ENCODE peak calls at places on chromosomes 4 and X, in four cellular contexts. B is uterus, W is heart right ventricle, E is AG04449. Z is an unnamed sample.
A peak's percentile ranks its signal among the peaks of the same experiment; 100 is the strongest.

GRCh38 chr4:53199356-53199755 is 166.5 kb downstream of the SCFD2 start:
- DNase-seq in E (no peak), B (no peak), W (no peak), Z (no peak)

GRCh38 chr4:25065451-25065850 is 34.7 kb upstream of the LGI2 start:
- DNase-seq in B (no peak), E (no peak), W (no peak), Z (no peak)

GRCh38 chr4:140937866-140938265 is 181.7 kb upstream of the TBC1D9 start:
- DNase-seq in E (peak; percentile 54), B (no peak), W (no peak), Z (no peak)

GRCh38 chrX:101231080-101231479 is 11.5 kb downstream of the DRP2 start:
- DNase-seq in E (no peak), B (no peak), W (no peak), Z (no peak)

GRCh38 chrX:46559062-46559461 is 13.8 kb upstream of the ZNF674 start:
- DNase-seq in E (no peak), B (no peak), W (no peak), Z (no peak)

GRCh38 chr4:94603170-94603747 is 151.5 kb downstream of the PDLIM5 start:
- DNase-seq in E (no peak), B (peak; percentile 45), W (no peak), Z (no peak)

GRCh38 chr4:104491396-104491821 is 3.3 kb downstream of the CXXC4 start:
- DNase-seq in W (peak; percentile 55), E (no peak), B (peak; percentile 27), Z (peak; percentile 44)

GRCh38 chrX:3448563-3448962 is 102.1 kb upstream of the MXRA5 start:
- DNase-seq in B (no peak), W (no peak), E (no peak), Z (no peak)

GRCh38 chr4:99403380-99404194 is 31.6 kb downstream of the ADH7 start:
- DNase-seq in W (no peak), E (no peak), B (no peak), Z (no peak)

GRCh38 chr4:106587558-106587957 is 219.0 kb upstream of the GIMD1 start:
- DNase-seq in W (no peak), B (no peak), E (no peak), Z (no peak)

GRCh38 chr4:169080970-169081369 is 70.9 kb upstream of the CBR4 start:
- DNase-seq in E (no peak), B (peak; percentile 28), W (no peak), Z (no peak)

GRCh38 chr4:86720508-86721068 is 126.5 kb downstream of the PTPN13 start:
- DNase-seq in W (no peak), E (no peak), B (no peak), Z (no peak)

GRCh38 chr4:113837397-113837796 is 75.9 kb upstream of the CAMK2D start:
- DNase-seq in B (no peak), E (peak; percentile 74), W (no peak), Z (no peak)

GRCh38 chr4:15778742-15779231 is 659 bp downstream of the CD38 start:
- DNase-seq in E (no peak), W (peak; percentile 53), B (peak; percentile 24), Z (peak; percentile 68)

GRCh38 chr4:56674984-56675383 is 6.1 kb downstream of the HOPX start:
- DNase-seq in B (no peak), W (no peak), E (no peak), Z (no peak)

GRCh38 chrX:133813991-133814390 is 171.4 kb downstream of the GPC3 start:
- DNase-seq in W (no peak), E (no peak), B (no peak), Z (no peak)

GRCh38 chr4:75985116-75985515 is 5.6 kb downstream of the SDAD1 start:
- DNase-seq in B (no peak), W (no peak), E (peak; percentile 69), Z (no peak)

GRCh38 chr4:38601244-38601915 is 62.6 kb upstream of the KLF3 start:
- DNase-seq in W (no peak), B (no peak), E (no peak), Z (no peak)

GRCh38 chr4:168028970-168029610 is 63.2 kb upstream of the ANXA10 start:
- DNase-seq in W (no peak), E (no peak), B (no peak), Z (no peak)

GRCh38 chrX:29852767-29853166 is 362.6 kb upstream of the MAGEB2 start:
- DNase-seq in W (no peak), E (no peak), B (no peak), Z (no peak)

GRCh38 chr4:148515248-148515647 is 73.0 kb upstream of the NR3C2 start:
- DNase-seq in B (no peak), E (no peak), W (no peak), Z (no peak)

GRCh38 chr4:137572647-137573046 is 40.4 kb upstream of the PCDH18 start:
- DNase-seq in E (no peak), B (no peak), W (no peak), Z (no peak)

DNA sequence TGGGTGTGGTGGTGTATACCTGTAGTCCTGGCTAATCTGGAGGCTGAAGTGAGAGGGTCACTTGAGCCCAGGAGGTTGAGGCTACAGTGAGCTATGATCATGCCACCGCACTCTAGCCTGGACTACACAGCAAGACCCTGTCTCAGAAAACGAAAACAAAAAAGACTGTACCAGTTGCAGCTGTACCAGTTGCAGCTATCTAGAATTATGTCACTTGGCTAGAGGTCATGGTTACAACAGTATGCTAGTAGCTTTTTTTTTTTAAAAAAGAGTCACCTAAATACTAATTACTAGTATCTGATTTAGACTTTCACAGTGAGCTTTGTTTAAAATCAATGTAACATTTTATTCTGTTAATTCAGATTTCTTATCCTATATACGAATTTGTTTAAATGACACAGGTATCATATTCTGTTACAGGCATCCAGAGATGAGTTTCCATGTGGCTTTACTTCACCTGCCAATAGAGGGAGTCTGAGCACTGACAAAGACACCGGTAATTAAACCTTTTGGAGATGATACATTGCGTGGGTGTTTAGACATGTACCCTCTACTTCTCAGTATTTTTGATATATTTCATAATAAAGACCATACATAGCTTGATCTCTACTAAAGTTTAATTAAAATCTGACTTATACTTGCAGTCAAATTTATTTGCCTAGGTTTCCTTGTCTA is 100.2 kb upstream of the IL13RA1 start:
- DNase-seq in W (no peak), E (no peak), B (no peak), Z (no peak)
- TF ChIP-seq CTCF in W (peak; percentile 20), E (peak; percentile 12), B (no peak), Z (no peak)

GRCh38 chr4:32987111-32987510 is 2266.9 kb downstream of the PCDH7 start:
- DNase-seq in E (no peak), B (no peak), W (no peak), Z (no peak)

GRCh38 chr4:32986236-32986635 is 2266.1 kb downstream of the PCDH7 start:
- DNase-seq in W (no peak), E (no peak), B (no peak), Z (no peak)

GRCh38 chr4:32985256-32985655 is 2265.1 kb downstream of the PCDH7 start:
- DNase-seq in W (no peak), E (no peak), B (no peak), Z (no peak)
- TF ChIP-seq CTCF in W (no peak), E (no peak), B (no peak), Z (no peak)

GRCh38 chrX:42499620-42500019 is 278.3 kb downstream of the PPP1R2C start:
- DNase-seq in W (no peak), B (no peak), E (no peak), Z (no peak)
- TF ChIP-seq CTCF in W (no peak), B (no peak), E (no peak), Z (no peak)

GRCh38 chrX:103488794-103489193 is 30.5 kb downstream of the RAB40A start:
- DNase-seq in W (no peak), B (no peak), E (no peak), Z (no peak)

GRCh38 chrX:103483720-103484119 is 35.6 kb downstream of the RAB40A start:
- DNase-seq in W (no peak), E (no peak), B (no peak), Z (no peak)

DNA sequence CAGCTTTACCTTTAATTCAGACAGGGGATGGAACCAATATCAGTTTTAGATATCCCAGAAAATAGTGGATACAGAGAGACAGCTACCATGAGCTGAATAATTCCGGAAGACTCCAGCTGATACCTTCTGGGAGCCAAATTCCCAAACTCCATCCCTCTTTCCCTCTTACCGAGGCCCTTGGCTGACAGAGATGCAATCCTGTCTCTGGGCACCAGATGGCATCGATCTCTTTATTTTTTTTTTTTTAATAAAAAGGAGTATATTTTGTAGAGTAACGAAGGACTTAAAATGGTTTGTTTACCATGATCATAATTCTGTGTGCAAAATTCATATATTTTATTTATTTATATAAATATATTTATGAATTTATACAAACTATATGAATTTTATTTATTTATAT is 31.0 kb downstream of the RAB40A start:
- DNase-seq in E (no peak), W (no peak), B (no peak), Z (no peak)
- TF ChIP-seq CTCF in E (peak; percentile 23), W (peak; percentile 21), B (no peak), Z (no peak)

DNA sequence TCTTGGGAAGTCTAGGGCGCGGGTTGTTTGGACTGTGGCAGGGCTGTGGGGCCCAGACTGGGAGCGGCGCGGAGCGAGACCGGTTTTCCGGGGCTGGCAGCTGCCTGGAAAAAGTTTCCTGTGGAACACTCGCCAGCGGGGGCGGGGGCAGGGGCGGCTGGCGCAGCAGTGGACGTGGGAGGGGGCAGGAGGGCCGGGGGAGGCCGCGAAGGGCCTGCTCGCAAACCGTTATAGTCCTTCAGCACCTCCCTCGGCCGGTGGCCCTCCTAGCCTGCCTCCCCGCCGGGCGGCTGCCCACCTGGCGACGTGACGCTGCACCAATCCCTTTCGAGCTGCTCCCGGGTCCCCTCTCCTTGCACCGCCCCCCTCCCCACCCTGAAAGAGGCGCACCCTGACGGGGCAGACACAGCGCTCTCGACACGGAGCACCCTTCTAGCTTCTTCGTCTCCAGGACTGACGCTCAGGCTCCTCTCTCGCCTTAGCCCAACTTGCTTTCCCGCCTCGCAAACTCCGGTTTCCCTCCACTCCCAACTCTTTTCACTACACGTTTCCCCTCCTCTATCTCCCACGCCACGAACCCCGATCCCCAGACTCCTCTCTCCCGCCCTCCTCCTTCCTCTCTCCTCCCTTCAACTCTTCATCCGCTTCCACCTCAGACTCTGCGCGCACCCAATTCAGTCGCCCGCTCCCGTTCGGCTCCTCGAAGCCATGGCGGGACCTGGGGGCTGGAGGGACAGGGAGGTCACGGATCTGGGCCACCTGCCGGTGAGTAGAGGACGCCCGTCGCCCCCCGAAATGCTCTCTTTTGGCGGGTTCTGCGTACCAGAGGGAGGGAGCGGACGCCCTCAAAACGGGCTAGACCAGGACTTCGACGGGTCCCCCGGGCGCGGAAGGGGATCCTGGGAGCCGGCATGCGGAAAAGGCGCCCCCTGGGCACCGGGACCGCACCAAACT is at the start of gene NRK:
- DNase-seq in B (peak; percentile 30), E (no peak), W (peak; percentile 24), Z (no peak)
- TF ChIP-seq CTCF in B (no peak), E (peak; percentile 24), W (no peak), Z (no peak)